ENCODE peak calls at places on chromosomes 12 and 14, in four cellular contexts. Y is neuronal stem cell; Q is stimulated activated naive CD4-positive, alpha-beta T cell; V is M059J. B is an unnamed sample.

GRCh38 chr12:81668475-81668874 is 90.7 kb downstream of the PPFIA2 start:
- DNase-seq in Q (no peak), V (peak; percentile 76), Y (no peak), B (peak; percentile 93)

GRCh38 chr12:43098766-43099550 is 453.0 kb downstream of the ADAMTS20 start:
- DNase-seq in Q (no peak), Y (no peak), V (peak; percentile 14), B (no peak)

GRCh38 chr14:71511152-71511551 is 421.1 kb upstream of the RGS6 start:
- DNase-seq in V (no peak), Y (no peak), Q (no peak), B (no peak)

GRCh38 chr14:101462726-101463565 is 98.3 kb upstream of the DIO3 start:
- DNase-seq in V (no peak), Q (no peak), Y (no peak), B (no peak)

GRCh38 chr12:89098390-89099102 is 253.8 kb downstream of the DUSP6 start:
- DNase-seq in Q (no peak), Y (no peak), V (peak; percentile 73), B (peak; percentile 62)

GRCh38 chr14:52873694-52874093 is 77.2 kb downstream of the FERMT2 start:
- DNase-seq in Q (no peak), V (no peak), Y (no peak), B (no peak)

GRCh38 chr14:99736600-99737371 is 52.7 kb downstream of the CYP46A1 start:
- DNase-seq in Y (no peak), V (no peak), Q (no peak), B (no peak)

GRCh38 chr14:59482471-59483331 is 1.5 kb downstream of the L3HYPDH start:
- DNase-seq in V (peak; percentile 97), Q (no peak), Y (no peak), B (peak; percentile 94)

GRCh38 chr14:68094158-68094557 is 274.6 kb downstream of the RAD51B start:
- DNase-seq in V (peak; percentile 72), Q (no peak), Y (no peak), B (peak; percentile 44)

GRCh38 chr12:54932038-54932437 is 52.5 kb downstream of the TESPA1 start:
- DNase-seq in Q (no peak), V (no peak), Y (no peak), B (no peak)

GRCh38 chr12:111741235-111741812 is 25.4 kb upstream of the ALDH2 start:
- DNase-seq in V (no peak), Y (no peak), Q (no peak), B (peak; percentile 54)

GRCh38 chr12:24948816-24949722 is at the start of gene BCAT1:
- DNase-seq in Q (no peak), Y (peak; percentile 48), V (peak; percentile 63), B (peak; percentile 90)

GRCh38 chr12:100867639-100868393 is 73.2 kb downstream of the ANO4 start:
- DNase-seq in V (no peak), Q (no peak), Y (no peak), B (no peak)

GRCh38 chr14:71803539-71804260 is 128.5 kb upstream of the RGS6 start:
- DNase-seq in Y (no peak), Q (no peak), V (peak; percentile 93), B (peak; percentile 93)

GRCh38 chr12:52202361-52203078 is 10.7 kb upstream of the KRT80 start:
- DNase-seq in Q (no peak), Y (no peak), V (no peak), B (no peak)

GRCh38 chr14:69354383-69355154 is 43.5 kb downstream of the ERH start:
- DNase-seq in Q (no peak), V (no peak), Y (no peak), B (no peak)

GRCh38 chr12:52263761-52264434 is 10.5 kb upstream of the KRT86 start:
- DNase-seq in Y (no peak), V (no peak), Q (no peak), B (no peak)

GRCh38 chr14:102817942-102818940 is 41.0 kb downstream of the TRAF3 start:
- DNase-seq in V (no peak), Q (no peak), Y (no peak), B (no peak)

GRCh38 chr14:100406505-100407131 is 83.5 kb downstream of the SLC25A47 start:
- DNase-seq in Y (no peak), V (peak; percentile 52), Q (peak; percentile 12), B (peak; percentile 61)

GRCh38 chr14:97544581-97544980 is 747.4 kb downstream of the VRK1 start:
- DNase-seq in V (no peak), Q (no peak), Y (no peak), B (no peak)

GRCh38 chr12:104605685-104606084 is 148.9 kb downstream of the CHST11 start:
- DNase-seq in Q (no peak), Y (no peak), V (peak; percentile 33), B (peak; percentile 28)

GRCh38 chr14:92531151-92531873 is 17.7 kb downstream of the RIN3 start:
- DNase-seq in Q (no peak), Y (no peak), V (no peak), B (no peak)

GRCh38 chr14:78029471-78030372 is 140.5 kb upstream of the NRXN3 start:
- DNase-seq in V (peak; percentile 3), Q (no peak), Y (no peak), B (no peak)

GRCh38 chr14:71931492-71932228 is 569 bp upstream of the RGS6 start:
- DNase-seq in V (no peak), Q (no peak), Y (peak; percentile 5), B (no peak)

GRCh38 chr14:37585971-37586759 is 8.9 kb downstream of the FOXA1 start:
- DNase-seq in V (no peak), Y (no peak), Q (no peak), B (no peak)

GRCh38 chr14:57863471-57863870 is 2.4 kb downstream of the SLC35F4 start:
- DNase-seq in Y (no peak), Q (no peak), V (no peak), B (no peak)

GRCh38 chr14:36773136-36773540 is 111.5 kb downstream of the PAX9 start:
- DNase-seq in Q (no peak), V (peak; percentile 42), Y (no peak), B (peak; percentile 35)

GRCh38 chr12:46958599-46959290 is 120.7 kb upstream of the PCED1B start:
- DNase-seq in V (no peak), Q (no peak), Y (no peak), B (no peak)

GRCh38 chr12:91111366-91112321 is at the start of gene LUM:
- DNase-seq in Y (peak; percentile 6), V (peak; percentile 82), Q (no peak), B (peak; percentile 78)

GRCh38 chr14:88189040-88189839 is 133.8 kb downstream of the KCNK10 start:
- DNase-seq in Y (peak; percentile 81), Q (peak; percentile 18), V (peak; percentile 68), B (peak; percentile 88)

GRCh38 chr14:99554757-99555531 is 49.1 kb downstream of the CCDC85C start:
- DNase-seq in V (no peak), Y (no peak), Q (no peak), B (no peak)

GRCh38 chr14:105486974-105487448 is 325 bp downstream of the CRIP1 start:
- DNase-seq in Y (no peak), Q (peak; percentile 59), V (no peak), B (no peak)

GRCh38 chr14:68349900-68350323 is 443.0 kb downstream of the ZFP36L1 start:
- DNase-seq in V (no peak), Q (no peak), Y (no peak), B (no peak)

GRCh38 chr14:75283884-75284563 is 5.4 kb downstream of the FOS start:
- DNase-seq in V (no peak), Q (no peak), Y (no peak), B (peak; percentile 34)

GRCh38 chr12:114682920-114683708 is 861 bp downstream of the TBX3 start:
- DNase-seq in V (no peak), Y (no peak), Q (no peak), B (no peak)

GRCh38 chr12:93108958-93109357 is 179.9 kb upstream of the EEA1 start:
- DNase-seq in Q (no peak), V (no peak), Y (no peak), B (no peak)